ENCODE peak calls at places on chromosomes 12 and 14, in five cellular contexts. R is neuronal stem cell, T is mesenchymal stem cell, S is H9, L is H1. P is an unnamed sample.

GRCh38 chr14:88868558-88869159 is 44.2 kb downstream of the TTC8 start:
- DNase-seq in R (no peak), T (no peak), S (no peak), L (no peak), P (peak; percentile 56)

GRCh38 chr12:109542014-109542413 is 31.3 kb downstream of the MMAB start:
- DNase-seq in R (no peak), T (peak; percentile 50), S (no peak), L (no peak), P (no peak)

GRCh38 chr12:29073631-29074239 is 75.3 kb upstream of the FAR2 start:
- DNase-seq in R (no peak), T (peak; percentile 61), S (no peak), L (no peak), P (peak; percentile 76)

GRCh38 chr12:59182191-59182590 is 261.9 kb upstream of the LRIG3 start:
- DNase-seq in R (no peak), T (peak; percentile 32), S (no peak), L (no peak), P (no peak)

GRCh38 chr14:83847102-83847501 is 1682.8 kb upstream of the FLRT2 start:
- DNase-seq in R (no peak), T (no peak), S (no peak), L (no peak), P (no peak)

GRCh38 chr12:127416796-127417195 is 850.2 kb upstream of the TMEM132C start:
- DNase-seq in R (no peak), T (no peak), S (no peak), L (no peak), P (no peak)

GRCh38 chr14:52369305-52369781 is 55.2 kb downstream of the PTGER2 start:
- DNase-seq in R (no peak), T (no peak), S (no peak), L (no peak), P (no peak)

GRCh38 chr14:105209091-105209490 is 28.0 kb upstream of the NUDT14 start:
- DNase-seq in R (no peak), T (no peak), S (no peak), L (no peak), P (peak; percentile 29)

DNA sequence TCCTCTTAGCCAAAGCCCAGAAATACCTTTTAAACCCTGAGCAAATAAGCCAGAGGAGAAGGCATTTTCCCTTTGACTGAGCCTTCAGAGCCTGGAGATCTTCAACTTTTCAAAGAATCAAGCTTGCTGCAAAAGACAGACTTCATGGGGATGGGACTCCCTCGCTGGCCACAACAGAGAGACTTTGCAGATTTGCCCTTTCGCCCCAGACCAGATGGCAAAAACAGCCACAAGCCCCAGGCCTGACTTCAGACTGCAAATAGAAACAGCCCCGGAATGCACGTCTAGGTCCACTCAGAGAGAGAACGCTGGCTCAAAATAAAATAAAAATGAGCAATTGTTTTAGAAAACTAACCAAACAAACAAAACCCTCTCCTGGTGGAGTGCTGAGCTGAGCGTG is 114.6 kb upstream of the MED13L start:
- DNase-seq in R (no peak), T (peak; percentile 50), S (no peak), L (no peak), P (no peak)
- H2BK120ac ChIP-seq in R (no peak overlapping the region), T (no peak overlapping the region), S (no peak overlapping the region), L (no peak overlapping the region), P (no peak overlapping the region)

GRCh38 chr12:3263939-3264699 is 186.9 kb downstream of the TSPAN9 start:
- DNase-seq in R (no peak), T (no peak), S (no peak), L (no peak), P (peak; percentile 5)

GRCh38 chr12:3259976-3260375 is 182.8 kb downstream of the TSPAN9 start:
- DNase-seq in R (no peak), T (no peak), S (no peak), L (no peak), P (no peak)

GRCh38 chr12:3261782-3262359 is 184.7 kb downstream of the TSPAN9 start:
- DNase-seq in R (no peak), T (no peak), S (no peak), L (no peak), P (no peak)

GRCh38 chr12:3263282-3263681 is 186.1 kb downstream of the TSPAN9 start:
- DNase-seq in R (no peak), T (no peak), S (no peak), L (no peak), P (no peak)

GRCh38 chr12:3262466-3262865 is 185.3 kb downstream of the TSPAN9 start:
- DNase-seq in R (no peak), T (no peak), S (no peak), L (no peak), P (no peak)
- H2BK12ac ChIP-seq in R (no peak overlapping the region), T (no peak overlapping the region), S (no peak overlapping the region), L (no peak overlapping the region), P (no peak overlapping the region)

GRCh38 chr12:54420766-54421144 is 1.7 kb upstream of the ITGA5 start:
- DNase-seq in R (no peak), T (peak; percentile 36), S (no peak), L (no peak), P (peak; percentile 69)

GRCh38 chr12:54421873-54422250 is 2.8 kb upstream of the ITGA5 start:
- DNase-seq in R (no peak), T (peak; percentile 32), S (no peak), L (no peak), P (no peak)

GRCh38 chr12:54419088-54419887 is at the start of gene ITGA5:
- DNase-seq in R (peak; percentile 48), T (peak; percentile 89), S (peak; percentile 70), L (peak; percentile 76), P (peak; percentile 85)

GRCh38 chr12:54418441-54419087 is 502 bp downstream of the ITGA5 start:
- DNase-seq in R (no peak), T (no peak), S (no peak), L (no peak), P (no peak)

GRCh38 chr12:54421175-54421872 is 2.3 kb upstream of the ITGA5 start:
- DNase-seq in R (no peak), T (peak; percentile 30), S (no peak), L (no peak), P (no peak)
- H2BK120ac ChIP-seq in R (no peak overlapping the region), T (peak overlapping the region; percentile 73), S (no peak overlapping the region), L (no peak overlapping the region), P (no peak overlapping the region)

GRCh38 chr14:100890451-100890850 is 13.1 kb downstream of the RTL1 start:
- DNase-seq in R (no peak), T (no peak), S (no peak), L (no peak), P (no peak)
- H2BK12ac ChIP-seq in R (peak overlapping the region; percentile 95), T (no peak overlapping the region), S (no peak overlapping the region), L (no peak overlapping the region), P (no peak overlapping the region)

GRCh38 chr12:47079365-47079893 is at the start of gene PCED1B:
- DNase-seq in R (peak; percentile 42), T (peak; percentile 73), S (peak; percentile 74), L (peak; percentile 67), P (peak; percentile 74)
- H2BK120ac ChIP-seq in R (peak within 1 kb of the TSS; percentile 75), T (peak within 1 kb of the TSS; percentile 66), S (no peak within 1 kb of the TSS), L (no peak within 1 kb of the TSS), P (peak within 1 kb of the TSS; percentile 90)

GRCh38 chr12:48744251-48745008 is 27.9 kb upstream of the CCNT1 start:
- DNase-seq in R (no peak), T (no peak), S (no peak), L (no peak), P (no peak)
- H2BK12ac ChIP-seq in R (no peak overlapping the region), T (no peak overlapping the region), S (no peak overlapping the region), L (no peak overlapping the region), P (no peak overlapping the region)

DNA sequence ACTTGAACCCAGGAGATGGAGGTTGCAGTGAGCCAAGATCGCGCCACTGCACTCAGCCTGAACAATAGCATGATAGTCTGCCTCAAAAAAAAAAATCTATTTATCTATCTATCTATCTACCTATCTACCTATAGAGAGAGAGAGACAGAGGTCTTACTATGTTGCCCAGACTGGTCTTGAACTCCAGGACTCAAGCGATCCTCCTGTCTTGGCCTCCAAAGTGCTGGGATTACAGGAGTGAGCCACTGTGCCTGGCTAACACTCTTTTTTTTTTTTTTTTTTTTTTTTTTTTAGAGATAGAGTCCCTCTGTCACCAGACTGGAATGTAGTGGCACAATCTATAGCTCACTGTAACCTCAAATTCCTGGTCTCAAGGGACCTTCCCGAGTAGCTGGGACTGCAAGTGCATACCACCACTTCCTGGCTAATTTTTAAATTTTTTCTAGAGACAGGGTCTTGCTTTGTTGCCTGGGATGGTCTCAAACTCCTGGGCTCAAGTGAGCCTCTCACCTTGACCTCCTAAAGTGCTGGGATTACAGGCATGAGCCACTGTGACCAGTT is 1.9 kb downstream of the FAM186A start:
- DNase-seq in R (no peak), T (peak; percentile 61), S (no peak), L (no peak), P (peak; percentile 36)
- H2BK120ac ChIP-seq in R (no peak overlapping the region), T (no peak overlapping the region), S (no peak overlapping the region), L (no peak overlapping the region), P (no peak overlapping the region)

P was measured in trophoblast cell.